ENCODE peak calls at places on chromosomes 2 and 18, in four cellular contexts. R is sigmoid colon, P is GM23338, O is GM12891. J is an unnamed sample.

GRCh38 chr2:204871246-204871953 is 326.1 kb downstream of the PARD3B start:
- DNase-seq in R (no peak), P (peak), O (no peak), J (no peak)

GRCh38 chr2:149313512-149313972 is 16.8 kb upstream of the LYPD6 start:
- DNase-seq in R (no peak), P (peak), O (peak), J (peak)

GRCh38 chr18:69400976-69401474 is 337 bp downstream of the DOK6 start:
- DNase-seq in R (peak), P (peak), O (no peak), J (peak)

GRCh38 chr18:28063181-28063790 is 113.6 kb downstream of the CDH2 start:
- DNase-seq in R (no peak), P (no peak), O (no peak), J (no peak)

GRCh38 chr2:160932960-160933359 is 227.3 kb upstream of the TANK start:
- DNase-seq in R (no peak), P (no peak), O (no peak), J (no peak)

GRCh38 chr2:238567996-238568395 is 141.3 kb downstream of the ASB1 start:
- DNase-seq in R (no peak), P (no peak), O (no peak), J (no peak)

GRCh38 chr2:179297922-179298321 is 33.3 kb upstream of the SESTD1 start:
- DNase-seq in R (no peak), P (no peak), O (no peak), J (no peak)

GRCh38 chr18:60146220-60146960 is 226.2 kb downstream of the MC4R start:
- DNase-seq in R (no peak), P (no peak), O (no peak), J (no peak)

GRCh38 chr2:44772131-44772530 is 169.4 kb upstream of the SIX3 start:
- DNase-seq in R (no peak), P (peak), O (no peak), J (no peak)

GRCh38 chr2:73992036-73992435 is 7.3 kb downstream of the TET3 start:
- DNase-seq in R (no peak), P (no peak), O (no peak), J (no peak)

GRCh38 chr18:54717673-54718435 is 110.4 kb upstream of the RAB27B start:
- DNase-seq in R (no peak), P (peak), O (peak), J (no peak)

GRCh38 chr18:54154231-54154630 is 70.2 kb downstream of the MBD2 start:
- DNase-seq in R (no peak), P (no peak), O (no peak), J (no peak)

GRCh38 chr18:51192026-51192425 is 5.5 kb downstream of the MEX3C start:
- DNase-seq in R (no peak), P (no peak), O (no peak), J (no peak)

GRCh38 chr2:237626813-237627451 is 455 bp upstream of the LRRFIP1 start:
- DNase-seq in R (no peak), P (peak), O (no peak), J (peak)

GRCh38 chr2:41941831-41942230 is 106.0 kb upstream of the PKDCC start:
- DNase-seq in R (no peak), P (no peak), O (no peak), J (no peak)

DNA sequence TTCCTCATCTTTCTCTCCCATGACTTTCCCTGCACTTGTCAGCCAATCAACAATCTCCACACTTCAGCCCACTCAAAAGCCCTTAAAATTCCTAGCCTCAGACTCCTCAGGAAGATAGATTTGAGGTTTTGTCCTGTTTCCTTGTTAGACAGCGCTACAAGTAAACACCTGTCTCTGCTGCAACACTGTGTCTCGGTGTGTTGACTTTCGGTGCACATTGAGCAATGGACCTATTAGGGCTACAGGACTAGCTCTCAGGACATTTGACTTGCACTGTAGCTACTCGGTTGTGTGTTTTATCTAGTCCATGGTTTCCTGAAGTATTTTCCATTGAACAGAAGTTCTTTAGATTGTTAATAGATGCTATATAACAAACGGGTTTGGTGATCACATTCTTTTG is 140.9 kb upstream of the XPO1 start:
- DNase-seq in R (no peak), P (no peak), O (no peak), J (no peak)
- TF ChIP-seq POLR2AphosphoS5 in R (no peak), P (no peak), O (no peak), J (no peak)

GRCh38 chr2:71716697-71717624 is 263.6 kb downstream of the DYSF start:
- DNase-seq in R (peak), P (no peak), O (no peak), J (peak)
- TF ChIP-seq POLR2AphosphoS5 in R (peak), P (no peak), O (no peak), J (peak)

GRCh38 chr2:27891063-27891819 is 712 bp downstream of the BABAM2 start:
- DNase-seq in R (peak), P (peak), O (peak), J (peak)
- TF ChIP-seq POLR2AphosphoS5 in R (no peak), P (peak), O (no peak), J (peak)

GRCh38 chr2:172230783-172231446 is 128.2 kb upstream of the DLX2 start:
- DNase-seq in R (no peak), P (no peak), O (no peak), J (no peak)
- TF ChIP-seq POLR2AphosphoS5 in R (no peak), P (no peak), O (no peak), J (no peak)

GRCh38 chr2:216897561-216898203 is 37.8 kb upstream of the TNP1 start:
- DNase-seq in R (no peak), P (no peak), O (no peak), J (no peak)
- TF ChIP-seq POLR2AphosphoS5 in R (no peak), P (no peak), O (no peak), J (no peak)

GRCh38 chr18:5110288-5110687 is 86.8 kb downstream of the AKAIN1 start:
- DNase-seq in R (no peak), P (no peak), O (no peak), J (no peak)

GRCh38 chr18:5104246-5104645 is 92.8 kb downstream of the AKAIN1 start:
- DNase-seq in R (no peak), P (peak), O (no peak), J (no peak)

GRCh38 chr18:5103693-5104092 is 93.4 kb downstream of the AKAIN1 start:
- DNase-seq in R (no peak), P (no peak), O (no peak), J (no peak)

GRCh38 chr18:5106730-5107129 is 90.3 kb downstream of the AKAIN1 start:
- DNase-seq in R (no peak), P (peak), O (no peak), J (no peak)

GRCh38 chr18:5107990-5108389 is 89.1 kb downstream of the AKAIN1 start:
- DNase-seq in R (no peak), P (peak), O (no peak), J (no peak)
- TF ChIP-seq POLR2AphosphoS5 in R (no peak), P (no peak), O (no peak), J (no peak)

DNA sequence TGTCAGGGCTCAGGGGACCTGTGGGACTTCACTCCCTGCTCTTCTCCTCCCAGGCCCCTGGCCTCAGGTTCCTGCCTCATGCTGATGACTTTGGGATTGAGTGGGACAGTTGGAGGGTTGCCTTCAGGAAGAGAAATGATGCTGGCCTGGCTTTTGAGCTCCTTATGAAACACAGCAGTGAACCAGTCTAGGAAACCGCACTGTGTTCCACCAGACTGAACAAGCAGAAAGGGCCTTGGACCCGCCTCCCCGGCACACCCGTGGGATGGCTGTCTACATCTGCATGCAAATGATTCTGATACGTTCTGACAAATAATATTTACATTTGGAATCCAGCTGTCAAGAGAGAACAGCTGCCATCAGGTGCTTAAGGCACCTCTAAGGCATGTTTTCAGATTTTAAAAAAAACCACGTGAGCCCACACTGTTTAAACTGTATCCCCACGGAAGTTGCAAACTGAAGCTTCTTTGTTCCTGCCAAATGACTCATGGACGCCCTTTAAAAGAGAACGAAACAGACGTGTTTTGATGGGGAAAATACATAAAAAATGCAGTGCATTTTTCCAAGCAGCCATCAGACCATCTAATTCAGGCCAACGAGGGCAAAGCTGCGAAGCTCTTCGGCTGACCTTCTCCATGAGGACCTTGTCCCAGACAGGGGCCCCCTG is 27.6 kb upstream of the ASAP2 start:
- DNase-seq in R (peak), P (no peak), O (no peak), J (peak)
- TF ChIP-seq POLR2AphosphoS5 in R (peak), P (no peak), O (no peak), J (no peak)

J was measured in transverse colon.